ENCODE peak calls at places on chromosomes 5 and 9, in ten cellular contexts. One of them, this sample, is unnamed.
A peak's percentile ranks its signal among the peaks of the same experiment; 100 is the strongest.

GRCh38 chr5:107388111-107388861 is 282.5 kb downstream of the EFNA5 start:
- DNase-seq in suprapubic skin: no peak
- DNase-seq in A673: peak; percentile 80
- DNase-seq in keratinocyte: peak; percentile 11
- DNase-seq in CD4-positive, alpha-beta T cell: no peak
- DNase-seq in gastrocnemius medialis: no peak
- DNase-seq in AG04450: peak; percentile 63
- DNase-seq in coronary artery: no peak
- DNase-seq in astrocyte: peak; percentile 96
- DNase-seq in kidney: no peak
- DNase-seq in this sample: peak; percentile 25

GRCh38 chr5:40626834-40627233 is 52.9 kb upstream of the PTGER4 start:
- DNase-seq in kidney: no peak
- DNase-seq in suprapubic skin: no peak
- DNase-seq in AG04450: no peak
- DNase-seq in astrocyte: no peak
- DNase-seq in coronary artery: no peak
- DNase-seq in CD4-positive, alpha-beta T cell: no peak
- DNase-seq in gastrocnemius medialis: no peak
- DNase-seq in keratinocyte: no peak
- DNase-seq in A673: no peak
- DNase-seq in this sample: no peak

GRCh38 chr5:174145821-174146220 is 100.3 kb downstream of the NSG2 start:
- DNase-seq in AG04450: no peak
- DNase-seq in astrocyte: peak; percentile 23
- DNase-seq in suprapubic skin: no peak
- DNase-seq in gastrocnemius medialis: no peak
- DNase-seq in A673: no peak
- DNase-seq in CD4-positive, alpha-beta T cell: no peak
- DNase-seq in keratinocyte: no peak
- DNase-seq in kidney: no peak
- DNase-seq in coronary artery: no peak
- DNase-seq in this sample: no peak

GRCh38 chr5:74131256-74131655 is 505.3 kb downstream of the ARHGEF28 start:
- DNase-seq in A673: no peak
- DNase-seq in gastrocnemius medialis: no peak
- DNase-seq in astrocyte: no peak
- DNase-seq in kidney: no peak
- DNase-seq in CD4-positive, alpha-beta T cell: no peak
- DNase-seq in coronary artery: no peak
- DNase-seq in AG04450: no peak
- DNase-seq in keratinocyte: no peak
- DNase-seq in suprapubic skin: no peak
- DNase-seq in this sample: no peak

GRCh38 chr5:141716009-141716408 is 34.0 kb upstream of the ARAP3 start:
- DNase-seq in A673: no peak
- DNase-seq in AG04450: no peak
- DNase-seq in astrocyte: no peak
- DNase-seq in keratinocyte: peak; percentile 58
- DNase-seq in coronary artery: no peak
- DNase-seq in suprapubic skin: no peak
- DNase-seq in kidney: no peak
- DNase-seq in CD4-positive, alpha-beta T cell: no peak
- DNase-seq in gastrocnemius medialis: no peak
- DNase-seq in this sample: no peak

GRCh38 chr5:122412966-122413365 is 100.9 kb downstream of the SNCAIP start:
- DNase-seq in coronary artery: no peak
- DNase-seq in gastrocnemius medialis: no peak
- DNase-seq in astrocyte: no peak
- DNase-seq in AG04450: no peak
- DNase-seq in keratinocyte: no peak
- DNase-seq in A673: no peak
- DNase-seq in suprapubic skin: no peak
- DNase-seq in CD4-positive, alpha-beta T cell: no peak
- DNase-seq in kidney: no peak
- DNase-seq in this sample: no peak

GRCh38 chr9:23825143-23825531 is 903 bp downstream of the ELAVL2 start:
- DNase-seq in gastrocnemius medialis: no peak
- DNase-seq in suprapubic skin: no peak
- DNase-seq in keratinocyte: no peak
- DNase-seq in A673: no peak
- DNase-seq in kidney: no peak
- DNase-seq in AG04450: no peak
- DNase-seq in coronary artery: no peak
- DNase-seq in CD4-positive, alpha-beta T cell: no peak
- DNase-seq in astrocyte: no peak
- DNase-seq in this sample: no peak

GRCh38 chr9:32431196-32431595 is 46.8 kb downstream of the ACO1 start:
- DNase-seq in kidney: no peak
- DNase-seq in keratinocyte: no peak
- DNase-seq in astrocyte: peak; percentile 32
- DNase-seq in A673: no peak
- DNase-seq in gastrocnemius medialis: no peak
- DNase-seq in coronary artery: no peak
- DNase-seq in suprapubic skin: no peak
- DNase-seq in AG04450: no peak
- DNase-seq in CD4-positive, alpha-beta T cell: no peak
- DNase-seq in this sample: no peak

GRCh38 chr5:171926311-171926710 is 80.1 kb downstream of the FBXW11 start:
- DNase-seq in AG04450: no peak
- DNase-seq in coronary artery: no peak
- DNase-seq in CD4-positive, alpha-beta T cell: no peak
- DNase-seq in suprapubic skin: no peak
- DNase-seq in A673: no peak
- DNase-seq in keratinocyte: no peak
- DNase-seq in astrocyte: no peak
- DNase-seq in gastrocnemius medialis: no peak
- DNase-seq in kidney: no peak
- DNase-seq in this sample: no peak

GRCh38 chr5:171924493-171925122 is 81.8 kb downstream of the FBXW11 start:
- DNase-seq in gastrocnemius medialis: no peak
- DNase-seq in astrocyte: no peak
- DNase-seq in suprapubic skin: no peak
- DNase-seq in A673: no peak
- DNase-seq in coronary artery: no peak
- DNase-seq in keratinocyte: no peak
- DNase-seq in AG04450: no peak
- DNase-seq in kidney: no peak
- DNase-seq in CD4-positive, alpha-beta T cell: no peak
- DNase-seq in this sample: no peak

GRCh38 chr5:171931163-171931562 is 75.3 kb downstream of the FBXW11 start:
- DNase-seq in AG04450: no peak
- DNase-seq in keratinocyte: no peak
- DNase-seq in suprapubic skin: no peak
- DNase-seq in astrocyte: no peak
- DNase-seq in kidney: no peak
- DNase-seq in CD4-positive, alpha-beta T cell: no peak
- DNase-seq in coronary artery: no peak
- DNase-seq in A673: no peak
- DNase-seq in gastrocnemius medialis: no peak
- DNase-seq in this sample: no peak

DNA sequence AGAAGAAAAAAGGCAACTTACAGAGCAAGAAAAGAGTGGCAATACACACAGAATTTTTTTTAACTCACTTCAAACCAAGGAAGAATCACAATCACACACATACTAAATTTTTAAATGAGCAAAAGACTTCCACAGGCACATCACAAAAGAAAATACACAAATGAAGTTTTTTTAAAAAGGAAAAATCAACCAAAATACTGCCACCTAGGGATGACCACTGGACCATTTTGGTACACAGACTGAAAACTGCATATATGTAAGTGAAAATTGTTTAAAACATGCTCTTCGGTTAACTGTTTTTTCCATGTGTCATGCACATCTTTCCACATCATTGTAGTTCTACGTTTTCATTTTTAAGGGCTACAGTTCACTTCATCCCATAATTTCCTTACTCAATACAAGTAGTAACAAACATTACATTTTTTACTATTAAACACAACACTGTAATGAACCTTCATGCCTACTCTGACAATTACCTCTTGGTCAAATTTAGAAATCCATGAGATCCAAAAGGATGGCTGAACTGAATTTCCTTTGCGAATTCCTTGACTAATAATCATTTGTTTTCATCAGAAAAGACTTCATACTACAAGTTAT is 79.0 kb downstream of the FBXW11 start:
- DNase-seq in suprapubic skin: no peak
- DNase-seq in kidney: no peak
- DNase-seq in gastrocnemius medialis: no peak
- DNase-seq in coronary artery: no peak
- DNase-seq in A673: no peak
- DNase-seq in keratinocyte: no peak
- DNase-seq in AG04450: no peak
- DNase-seq in astrocyte: no peak
- DNase-seq in CD4-positive, alpha-beta T cell: no peak
- DNase-seq in this sample: no peak
- TF ChIP-seq CTCF in suprapubic skin: no peak
- TF ChIP-seq CTCF in kidney: no peak
- TF ChIP-seq CTCF in gastrocnemius medialis: no peak
- TF ChIP-seq CTCF in coronary artery: no peak
- TF ChIP-seq CTCF in A673: peak; percentile 47
- TF ChIP-seq CTCF in keratinocyte: peak; percentile 42
- TF ChIP-seq CTCF in AG04450: peak; percentile 59
- TF ChIP-seq CTCF in astrocyte: peak; percentile 62
- TF ChIP-seq CTCF in CD4-positive, alpha-beta T cell: peak; percentile 30
- TF ChIP-seq CTCF in this sample: peak; percentile 54

GRCh38 chr9:133972041-133972970 is 19.8 kb downstream of the VAV2 start:
- DNase-seq in CD4-positive, alpha-beta T cell: no peak
- DNase-seq in kidney: peak; percentile 72
- DNase-seq in coronary artery: no peak
- DNase-seq in suprapubic skin: no peak
- DNase-seq in keratinocyte: no peak
- DNase-seq in astrocyte: no peak
- DNase-seq in AG04450: no peak
- DNase-seq in gastrocnemius medialis: no peak
- DNase-seq in A673: no peak
- DNase-seq in this sample: no peak

GRCh38 chr9:133975511-133975910 is 16.6 kb downstream of the VAV2 start:
- DNase-seq in AG04450: no peak
- DNase-seq in gastrocnemius medialis: no peak
- DNase-seq in keratinocyte: no peak
- DNase-seq in suprapubic skin: no peak
- DNase-seq in coronary artery: no peak
- DNase-seq in astrocyte: no peak
- DNase-seq in CD4-positive, alpha-beta T cell: no peak
- DNase-seq in A673: no peak
- DNase-seq in kidney: no peak
- DNase-seq in this sample: no peak

GRCh38 chr9:133974631-133975341 is 17.3 kb downstream of the VAV2 start:
- DNase-seq in gastrocnemius medialis: no peak
- DNase-seq in coronary artery: no peak
- DNase-seq in kidney: peak; percentile 52
- DNase-seq in AG04450: no peak
- DNase-seq in suprapubic skin: no peak
- DNase-seq in A673: no peak
- DNase-seq in astrocyte: no peak
- DNase-seq in CD4-positive, alpha-beta T cell: no peak
- DNase-seq in keratinocyte: no peak
- DNase-seq in this sample: no peak

GRCh38 chr9:133973111-133973790 is 18.9 kb downstream of the VAV2 start:
- DNase-seq in coronary artery: no peak
- DNase-seq in AG04450: no peak
- DNase-seq in astrocyte: no peak
- DNase-seq in suprapubic skin: no peak
- DNase-seq in kidney: peak; percentile 62
- DNase-seq in CD4-positive, alpha-beta T cell: no peak
- DNase-seq in gastrocnemius medialis: no peak
- DNase-seq in keratinocyte: no peak
- DNase-seq in A673: no peak
- DNase-seq in this sample: no peak

DNA sequence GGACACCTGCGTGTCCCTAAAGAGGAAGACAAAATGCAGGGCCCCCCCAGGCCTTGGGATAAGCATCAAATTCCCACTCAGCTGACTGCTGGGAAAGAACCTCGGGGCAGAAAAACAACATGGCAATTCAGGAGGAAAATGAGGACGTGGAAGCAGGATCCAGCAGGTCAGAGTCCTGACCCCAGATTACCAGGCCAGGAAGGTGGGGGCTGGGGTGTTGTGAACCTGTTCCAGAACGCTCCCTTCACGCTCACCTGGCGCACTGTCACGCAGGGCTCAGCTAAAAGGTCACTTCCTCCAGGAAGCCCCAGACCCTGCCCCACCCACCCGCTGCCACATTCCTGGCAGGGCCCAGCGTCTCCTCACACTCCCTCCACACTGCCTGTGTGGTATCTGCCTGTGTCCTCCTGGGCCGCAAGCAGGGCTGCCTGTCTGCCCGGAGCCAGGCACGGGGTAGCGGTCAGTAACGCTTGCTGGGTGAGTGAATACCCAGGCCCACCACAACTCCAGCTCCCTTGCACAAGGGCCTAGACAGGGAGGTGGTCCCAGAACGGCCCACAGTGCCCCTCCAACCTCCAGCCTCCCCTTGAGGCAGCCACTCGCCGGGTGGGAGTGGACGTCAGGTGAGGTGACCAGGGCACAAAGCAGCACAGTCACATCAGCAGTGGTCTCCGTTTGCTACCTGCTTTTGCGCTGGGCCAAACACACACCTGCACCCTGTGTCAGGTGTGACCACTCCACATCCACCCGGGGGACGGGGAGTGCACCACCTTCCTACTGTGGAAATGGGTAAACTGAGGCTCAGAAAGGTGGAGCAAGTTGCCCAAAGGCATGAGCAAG is 18.1 kb downstream of the VAV2 start:
- DNase-seq in AG04450: no peak
- DNase-seq in coronary artery: no peak
- DNase-seq in A673: no peak
- DNase-seq in keratinocyte: no peak
- DNase-seq in astrocyte: no peak
- DNase-seq in suprapubic skin: no peak
- DNase-seq in CD4-positive, alpha-beta T cell: no peak
- DNase-seq in kidney: peak; percentile 92
- DNase-seq in gastrocnemius medialis: no peak
- DNase-seq in this sample: peak; percentile 16
- TF ChIP-seq CTCF in AG04450: no peak
- TF ChIP-seq CTCF in coronary artery: no peak
- TF ChIP-seq CTCF in A673: no peak
- TF ChIP-seq CTCF in keratinocyte: no peak
- TF ChIP-seq CTCF in astrocyte: no peak
- TF ChIP-seq CTCF in suprapubic skin: no peak
- TF ChIP-seq CTCF in CD4-positive, alpha-beta T cell: no peak
- TF ChIP-seq CTCF in kidney: no peak
- TF ChIP-seq CTCF in gastrocnemius medialis: no peak
- TF ChIP-seq CTCF in this sample: no peak

GRCh38 chr9:93132946-93133640 is 958 bp downstream of the NINJ1 start:
- DNase-seq in kidney: peak; percentile 83
- DNase-seq in AG04450: no peak
- DNase-seq in suprapubic skin: no peak
- DNase-seq in A673: no peak
- DNase-seq in gastrocnemius medialis: no peak
- DNase-seq in CD4-positive, alpha-beta T cell: no peak
- DNase-seq in keratinocyte: no peak
- DNase-seq in coronary artery: peak; percentile 83
- DNase-seq in astrocyte: no peak
- DNase-seq in this sample: peak; percentile 11

GRCh38 chr9:93134740-93135444 is 841 bp upstream of the NINJ1 start:
- DNase-seq in suprapubic skin: no peak
- DNase-seq in AG04450: no peak
- DNase-seq in A673: no peak
- DNase-seq in astrocyte: no peak
- DNase-seq in kidney: no peak
- DNase-seq in keratinocyte: no peak
- DNase-seq in coronary artery: no peak
- DNase-seq in gastrocnemius medialis: no peak
- DNase-seq in CD4-positive, alpha-beta T cell: no peak
- DNase-seq in this sample: no peak

GRCh38 chr9:93132287-93132927 is 1.6 kb downstream of the NINJ1 start:
- DNase-seq in suprapubic skin: no peak
- DNase-seq in kidney: peak; percentile 84
- DNase-seq in astrocyte: peak; percentile 52
- DNase-seq in A673: no peak
- DNase-seq in AG04450: no peak
- DNase-seq in CD4-positive, alpha-beta T cell: no peak
- DNase-seq in coronary artery: no peak
- DNase-seq in gastrocnemius medialis: peak; percentile 60
- DNase-seq in keratinocyte: no peak
- DNase-seq in this sample: no peak

GRCh38 chr9:93134018-93134739 is at the start of gene NINJ1:
- DNase-seq in A673: peak; percentile 77
- DNase-seq in kidney: peak; percentile 91
- DNase-seq in coronary artery: no peak
- DNase-seq in suprapubic skin: no peak
- DNase-seq in keratinocyte: no peak
- DNase-seq in AG04450: no peak
- DNase-seq in astrocyte: peak; percentile 54
- DNase-seq in CD4-positive, alpha-beta T cell: peak; percentile 63
- DNase-seq in gastrocnemius medialis: peak; percentile 59
- DNase-seq in this sample: peak; percentile 64

GRCh38 chr9:93133641-93134017 is 422 bp downstream of the NINJ1 start:
- DNase-seq in A673: peak; percentile 32
- DNase-seq in astrocyte: peak; percentile 85
- DNase-seq in gastrocnemius medialis: peak; percentile 77
- DNase-seq in suprapubic skin: no peak
- DNase-seq in CD4-positive, alpha-beta T cell: peak; percentile 20
- DNase-seq in kidney: peak; percentile 91
- DNase-seq in keratinocyte: no peak
- DNase-seq in coronary artery: peak; percentile 89
- DNase-seq in AG04450: peak; percentile 66
- DNase-seq in this sample: peak; percentile 45
- TF ChIP-seq CTCF in A673: no peak
- TF ChIP-seq CTCF in astrocyte: no peak
- TF ChIP-seq CTCF in gastrocnemius medialis: no peak
- TF ChIP-seq CTCF in suprapubic skin: no peak
- TF ChIP-seq CTCF in CD4-positive, alpha-beta T cell: no peak
- TF ChIP-seq CTCF in kidney: no peak
- TF ChIP-seq CTCF in keratinocyte: no peak
- TF ChIP-seq CTCF in coronary artery: no peak
- TF ChIP-seq CTCF in AG04450: no peak
- TF ChIP-seq CTCF in this sample: no peak

GRCh38 chr5:136686192-136686872 is 321.0 kb upstream of the TRPC7 start:
- DNase-seq in keratinocyte: no peak
- DNase-seq in AG04450: no peak
- DNase-seq in suprapubic skin: no peak
- DNase-seq in A673: peak; percentile 37
- DNase-seq in gastrocnemius medialis: no peak
- DNase-seq in CD4-positive, alpha-beta T cell: no peak
- DNase-seq in coronary artery: no peak
- DNase-seq in astrocyte: peak; percentile 18
- DNase-seq in kidney: no peak
- DNase-seq in this sample: peak; percentile 10
- TF ChIP-seq CTCF in keratinocyte: peak; percentile 71
- TF ChIP-seq CTCF in AG04450: no peak
- TF ChIP-seq CTCF in suprapubic skin: no peak
- TF ChIP-seq CTCF in A673: peak; percentile 58
- TF ChIP-seq CTCF in gastrocnemius medialis: no peak
- TF ChIP-seq CTCF in CD4-positive, alpha-beta T cell: no peak
- TF ChIP-seq CTCF in coronary artery: no peak
- TF ChIP-seq CTCF in astrocyte: peak; percentile 18
- TF ChIP-seq CTCF in kidney: peak; percentile 50
- TF ChIP-seq CTCF in this sample: no peak